ENCODE peak calls at places on chromosomes 1 and 21, in four cellular contexts. One of them, this sample, is unnamed.

GRCh38 chr1:240844466-240844865 is 232.5 kb upstream of the GREM2 start:
- DNase-seq in activated T-cell treated with anti-CD3 and anti-CD28 coated beads for 1 hour: no peak
- DNase-seq in T-cell: no peak
- DNase-seq in NAMALWA: no peak
- DNase-seq in this sample: no peak

GRCh38 chr1:93629101-93630059 is 52.3 kb downstream of the BCAR3 start:
- DNase-seq in activated T-cell treated with anti-CD3 and anti-CD28 coated beads for 1 hour: peak; percentile 12
- DNase-seq in T-cell: peak; percentile 35
- DNase-seq in NAMALWA: peak; percentile 80
- DNase-seq in this sample: peak; percentile 21

GRCh38 chr1:94661431-94661830 is 119.9 kb upstream of the F3 start:
- DNase-seq in activated T-cell treated with anti-CD3 and anti-CD28 coated beads for 1 hour: no peak
- DNase-seq in T-cell: no peak
- DNase-seq in NAMALWA: no peak
- DNase-seq in this sample: no peak

GRCh38 chr1:211035821-211036380 is 98.0 kb downstream of the KCNH1 start:
- DNase-seq in activated T-cell treated with anti-CD3 and anti-CD28 coated beads for 1 hour: no peak
- DNase-seq in T-cell: no peak
- DNase-seq in NAMALWA: no peak
- DNase-seq in this sample: no peak

GRCh38 chr21:42039470-42039901 is 29.3 kb upstream of the ZBTB21 start:
- DNase-seq in activated T-cell treated with anti-CD3 and anti-CD28 coated beads for 1 hour: no peak
- DNase-seq in T-cell: no peak
- DNase-seq in NAMALWA: no peak
- DNase-seq in this sample: no peak

GRCh38 chr1:219954736-219955421 is 26.5 kb upstream of the SLC30A10 start:
- DNase-seq in activated T-cell treated with anti-CD3 and anti-CD28 coated beads for 1 hour: no peak
- DNase-seq in T-cell: no peak
- DNase-seq in NAMALWA: no peak
- DNase-seq in this sample: no peak

GRCh38 chr1:24743404-24744211 is 1.6 kb upstream of the CLIC4 start:
- DNase-seq in activated T-cell treated with anti-CD3 and anti-CD28 coated beads for 1 hour: no peak
- DNase-seq in T-cell: no peak
- DNase-seq in NAMALWA: peak; percentile 91
- DNase-seq in this sample: no peak

GRCh38 chr1:84758968-84759491 is 68.8 kb upstream of the SSX2IP start:
- DNase-seq in activated T-cell treated with anti-CD3 and anti-CD28 coated beads for 1 hour: no peak
- DNase-seq in T-cell: no peak
- DNase-seq in NAMALWA: no peak
- DNase-seq in this sample: no peak

GRCh38 chr1:203265541-203265940 is 36.1 kb upstream of the CHIT1 start:
- DNase-seq in activated T-cell treated with anti-CD3 and anti-CD28 coated beads for 1 hour: no peak
- DNase-seq in T-cell: no peak
- DNase-seq in NAMALWA: no peak
- DNase-seq in this sample: no peak

GRCh38 chr1:226098870-226099832 is 36.6 kb downstream of the H3-3A start:
- DNase-seq in activated T-cell treated with anti-CD3 and anti-CD28 coated beads for 1 hour: no peak
- DNase-seq in T-cell: no peak
- DNase-seq in NAMALWA: no peak
- DNase-seq in this sample: no peak

GRCh38 chr1:68384321-68384813 is 65.4 kb downstream of the RPE65 start:
- DNase-seq in activated T-cell treated with anti-CD3 and anti-CD28 coated beads for 1 hour: no peak
- DNase-seq in T-cell: no peak
- DNase-seq in NAMALWA: no peak
- DNase-seq in this sample: no peak

GRCh38 chr1:67771152-67771551 is 62.1 kb downstream of the GNG12 start:
- DNase-seq in activated T-cell treated with anti-CD3 and anti-CD28 coated beads for 1 hour: no peak
- DNase-seq in T-cell: no peak
- DNase-seq in NAMALWA: peak; percentile 8
- DNase-seq in this sample: no peak

This sample was measured in CMK.